ENCODE peak calls at places on chromosomes 4 and X, in five cellular contexts. M is ovary, O is testis, F is esophagus squamous epithelium, G is IMR-90. S is an unnamed sample. For H3K4me1 and H3K27me3, the result is how much of the 10 kb centered on the place peaks cover.

GRCh38 chr4:37999000-37999745 is 39.0 kb downstream of the PTTG2 start:
- DNase-seq in G (no peak), M (no peak), O (no peak), F (no peak), S (no peak)

GRCh38 chr4:99947190-99947578 is 766 bp upstream of the DNAJB14 start:
- DNase-seq in F (no peak), O (no peak), G (no peak), M (no peak), S (no peak)

GRCh38 chrX:118566359-118566758 is 70.7 kb downstream of the DOCK11 start:
- DNase-seq in M (no peak), G (peak), O (no peak), F (no peak), S (no peak)

GRCh38 chrX:73683236-73683859 is 120.4 kb downstream of the CHIC1 start:
- DNase-seq in G (no peak), M (no peak), O (no peak), F (no peak), S (no peak)

GRCh38 chr4:71595576-71596108 is 188.2 kb downstream of the GC start:
- DNase-seq in M (no peak), F (no peak), O (no peak), G (no peak), S (no peak)

GRCh38 chr4:26326791-26327190 is 6.0 kb downstream of the RBPJ start:
- DNase-seq in M (no peak), F (no peak), O (no peak), G (peak), S (no peak)

GRCh38 chrX:119174900-119175299 is 47.3 kb upstream of the KIAA1210 start:
- DNase-seq in F (no peak), G (no peak), M (no peak), O (no peak), S (no peak)

GRCh38 chrX:40468033-40468979 is 112.5 kb upstream of the ATP6AP2 start:
- DNase-seq in F (no peak), O (peak), M (no peak), G (peak), S (peak)

GRCh38 chr4:183989471-183989870 is 84.4 kb downstream of the STOX2 start:
- DNase-seq in M (no peak), F (no peak), O (no peak), G (peak), S (no peak)

GRCh38 chrX:94914235-94914634 is 1240.2 kb downstream of the FAM133A start:
- DNase-seq in O (peak), M (no peak), G (no peak), F (no peak), S (no peak)

GRCh38 chrX:39745782-39746181 is 352.0 kb downstream of the BCOR start:
- DNase-seq in M (no peak), F (no peak), O (no peak), G (no peak), S (no peak)

GRCh38 chr4:105147226-105148151 is 813 bp downstream of the TET2 start:
- DNase-seq in M (no peak), G (peak), O (peak), F (no peak), S (peak)

GRCh38 chr4:109302366-109303140 is at the start of gene COL25A1:
- DNase-seq in F (no peak), M (peak), O (peak), G (peak), S (peak)

GRCh38 chr4:73883306-73883705 is 14.1 kb downstream of the CXCL1 start:
- DNase-seq in F (no peak), O (no peak), G (peak), M (no peak), S (no peak)

GRCh38 chrX:65667503-65668355 is at the start of gene MSN:
- DNase-seq in M (peak), O (peak), F (no peak), G (peak), S (peak)

GRCh38 chr4:88674565-88674964 is 23.1 kb downstream of the NAP1L5 start:
- DNase-seq in M (no peak), O (no peak), F (no peak), G (peak), S (no peak)

GRCh38 chr4:186458050-186458449 is 97.3 kb downstream of the MTNR1A start:
- DNase-seq in G (no peak), O (no peak), M (no peak), F (no peak), S (no peak)

GRCh38 chr4:182746876-182747275 is 170.3 kb downstream of the DCTD start:
- DNase-seq in O (no peak), F (no peak), M (no peak), G (no peak), S (no peak)

GRCh38 chrX:147803948-147804347 is 107.8 kb upstream of the FMR1 start:
- DNase-seq in O (peak), G (no peak), F (no peak), M (no peak), S (no peak)

GRCh38 chr4:174437324-174437723 is 85.0 kb downstream of the HPGD start:
- DNase-seq in M (no peak), G (peak), O (no peak), F (no peak), S (no peak)

DNA sequence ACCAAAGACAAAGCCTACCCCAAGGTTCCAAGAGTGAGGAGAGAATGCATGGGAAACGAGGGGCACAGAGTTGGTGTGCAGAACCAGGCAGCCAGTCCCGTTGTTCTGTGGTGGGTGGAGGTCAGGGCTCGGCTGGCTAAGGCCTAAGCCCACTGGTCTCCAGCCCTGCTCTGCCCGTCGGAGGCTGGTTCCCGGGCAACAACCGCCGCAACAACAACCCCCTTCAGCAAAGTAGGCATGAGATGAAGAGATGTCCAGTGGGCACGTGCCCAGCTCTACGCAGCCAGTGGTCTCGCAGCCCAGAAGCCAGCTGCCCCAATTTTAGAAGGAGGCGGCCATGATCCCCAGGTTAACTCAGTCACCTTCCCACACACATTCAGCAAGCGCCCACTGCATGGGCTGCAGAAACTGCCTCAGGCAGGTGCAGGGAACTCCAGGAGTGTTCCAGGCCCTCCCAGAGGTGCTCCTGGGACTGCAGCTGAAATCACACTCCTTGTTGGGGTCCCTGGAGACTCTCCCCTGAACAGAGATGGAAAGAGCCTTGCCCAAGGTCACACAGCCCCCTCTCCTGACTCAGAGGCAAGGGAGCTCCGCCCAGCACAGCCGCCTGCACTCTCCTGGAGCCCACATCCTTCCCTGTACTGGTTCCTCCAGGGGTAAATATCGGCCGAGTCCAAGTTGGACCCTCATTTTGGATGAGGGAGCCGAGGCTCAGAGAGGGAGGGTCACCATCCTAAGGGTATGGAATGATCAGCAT is 25.4 kb upstream of the HTRA3 start:
- DNase-seq in G (no peak), M (no peak), O (no peak), F (no peak), S (no peak)
- TF ChIP-seq POLR2A in G (no peak), M (no peak), O (no peak), F (no peak), S (no peak)

GRCh38 chr4:85126991-85127591 is 160.6 kb upstream of the WDFY3 start:
- DNase-seq in O (no peak), F (no peak), M (no peak), G (no peak), S (no peak)
- H3K4me1 ChIP-seq in O (under half), F (under half), M (under half), G (under half), S (under half)

GRCh38 chrX:154892263-154892662 is 6.1 kb downstream of the F8A1 start:
- DNase-seq in O (no peak), F (no peak), G (no peak), M (no peak), S (no peak)
- H3K27me3 ChIP-seq in O (under half), F (under half), G (under half), M (under half), S (under half)

DNA sequence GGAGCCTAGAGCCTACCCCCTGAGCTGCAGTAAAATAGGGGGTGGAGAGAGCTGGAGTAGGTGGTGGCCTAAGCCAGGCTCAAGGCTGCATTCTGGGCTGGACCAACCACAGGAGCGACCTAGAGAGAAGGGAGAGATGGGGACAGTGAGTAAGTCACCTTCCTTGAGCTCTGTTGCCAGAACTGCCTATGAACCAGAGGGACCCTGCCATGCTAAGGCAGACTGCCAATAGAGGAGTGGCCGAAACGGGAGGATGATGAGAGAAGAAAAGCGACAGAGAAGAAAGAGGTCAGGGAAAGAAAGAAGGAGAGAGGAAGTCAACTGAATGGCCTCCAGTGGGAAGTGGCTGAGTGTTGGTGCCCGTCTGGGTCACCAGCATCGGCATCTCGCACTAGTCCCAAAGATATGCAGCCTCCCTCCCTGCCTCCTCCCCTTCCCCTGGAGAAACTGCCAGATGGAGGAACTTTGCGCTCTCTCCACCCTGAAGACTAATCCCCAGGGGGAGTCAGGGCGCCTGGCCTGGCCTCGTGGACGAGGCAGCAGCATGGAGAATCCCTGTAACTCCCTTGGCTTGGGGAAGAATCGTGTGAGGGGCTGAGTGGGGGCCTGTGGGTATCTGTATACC is 28.8 kb downstream of the ELF4 start:
- DNase-seq in O (no peak), F (no peak), G (no peak), M (no peak), S (no peak)
- TF ChIP-seq POLR2A in O (no peak), F (no peak), G (no peak), M (no peak), S (no peak)

DNA sequence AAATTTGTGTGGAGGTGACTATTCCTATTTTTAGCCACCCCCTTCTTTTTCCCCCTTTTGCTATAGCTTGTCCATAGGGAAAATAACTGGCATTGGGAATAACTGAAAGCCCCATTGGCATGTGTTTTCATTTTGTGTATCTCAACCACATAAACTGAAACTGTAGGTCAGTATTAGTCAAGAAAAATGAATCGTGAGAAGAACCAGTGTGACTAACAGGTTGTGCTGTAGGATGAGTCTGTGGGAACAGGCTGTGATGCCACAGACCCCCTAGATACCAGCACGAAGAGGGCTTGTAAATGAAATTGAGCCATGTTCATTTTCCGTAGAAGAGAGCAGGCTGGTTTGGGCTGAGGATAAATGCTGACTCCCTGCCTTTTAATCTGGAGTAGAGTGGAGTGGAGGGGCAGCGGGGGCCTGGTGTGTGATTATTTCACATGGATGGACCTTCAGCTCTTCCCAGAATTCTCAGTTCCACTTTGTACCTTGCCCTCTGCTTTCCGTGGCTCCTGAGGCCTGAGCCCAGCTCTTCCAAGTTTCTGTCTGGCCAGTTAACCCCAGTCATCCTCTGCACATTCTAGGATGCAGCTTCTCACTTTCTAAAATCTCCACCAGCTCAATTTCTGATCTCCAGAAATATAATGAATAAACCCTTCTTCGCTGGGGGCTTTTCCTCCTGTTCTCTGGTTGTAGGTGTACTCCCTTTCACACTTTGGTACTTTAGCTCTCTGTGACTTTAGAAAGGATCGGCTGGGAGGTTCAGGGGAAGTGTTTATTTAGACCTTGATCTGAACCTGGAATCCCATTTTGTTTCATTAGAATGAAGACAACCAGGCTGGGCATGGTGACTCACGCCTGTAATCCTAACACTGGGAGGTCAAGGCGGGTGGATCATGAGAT is 37.3 kb downstream of the DCUN1D4 start:
- DNase-seq in M (no peak), O (no peak), G (peak), F (no peak), S (no peak)
- H3K4me1 ChIP-seq in M (under half), O (under half), G (under half), F (under half), S (under half)

S was measured in stomach.